ENCODE peak calls at places on chromosomes 5 and 9, in four cellular contexts. N is dorsolateral prefrontal cortex, M is kidney, W is endothelial cell of umbilical vein. P is an unnamed sample.

GRCh38 chr9:97904725-97905124 is 17.6 kb downstream of the TRMO start:
- DNase-seq in W (no peak), N (no peak), M (no peak), P (no peak)

GRCh38 chr9:18675973-18676372 is 202.0 kb downstream of the ADAMTSL1 start:
- DNase-seq in N (no peak), W (peak), M (no peak), P (no peak)

GRCh38 chr5:107985144-107985543 is 314.4 kb upstream of the EFNA5 start:
- DNase-seq in N (peak), W (peak), M (no peak), P (no peak)

GRCh38 chr9:114180701-114181582 is 25.6 kb downstream of the COL27A1 start:
- DNase-seq in N (no peak), M (peak), W (peak), P (no peak)

GRCh38 chr5:133843911-133844310 is 124.5 kb downstream of the C5orf15 start:
- DNase-seq in W (no peak), N (no peak), M (no peak), P (no peak)

GRCh38 chr9:16542290-16542689 is 328.2 kb downstream of the BNC2 start:
- DNase-seq in M (no peak), W (peak), N (no peak), P (no peak)

GRCh38 chr9:34197756-34198711 is 19.2 kb downstream of the UBAP1 start:
- DNase-seq in N (no peak), W (no peak), M (no peak), P (no peak)

GRCh38 chr5:10452768-10453331 is 11.2 kb downstream of the ROPN1L start:
- DNase-seq in M (no peak), N (peak), W (peak), P (no peak)

GRCh38 chr5:143248391-143248790 is 155.1 kb downstream of the NR3C1 start:
- DNase-seq in W (no peak), N (no peak), M (no peak), P (no peak)

GRCh38 chr9:76605271-76605670 is 146.3 kb downstream of the GCNT1 start:
- DNase-seq in N (no peak), W (no peak), M (no peak), P (no peak)

GRCh38 chr5:90231688-90232087 is 177.9 kb downstream of the CETN3 start:
- DNase-seq in M (no peak), W (no peak), N (no peak), P (no peak)
- H3K27ac ChIP-seq in M (no peak), W (no peak), N (no peak), P (no peak)

DNA sequence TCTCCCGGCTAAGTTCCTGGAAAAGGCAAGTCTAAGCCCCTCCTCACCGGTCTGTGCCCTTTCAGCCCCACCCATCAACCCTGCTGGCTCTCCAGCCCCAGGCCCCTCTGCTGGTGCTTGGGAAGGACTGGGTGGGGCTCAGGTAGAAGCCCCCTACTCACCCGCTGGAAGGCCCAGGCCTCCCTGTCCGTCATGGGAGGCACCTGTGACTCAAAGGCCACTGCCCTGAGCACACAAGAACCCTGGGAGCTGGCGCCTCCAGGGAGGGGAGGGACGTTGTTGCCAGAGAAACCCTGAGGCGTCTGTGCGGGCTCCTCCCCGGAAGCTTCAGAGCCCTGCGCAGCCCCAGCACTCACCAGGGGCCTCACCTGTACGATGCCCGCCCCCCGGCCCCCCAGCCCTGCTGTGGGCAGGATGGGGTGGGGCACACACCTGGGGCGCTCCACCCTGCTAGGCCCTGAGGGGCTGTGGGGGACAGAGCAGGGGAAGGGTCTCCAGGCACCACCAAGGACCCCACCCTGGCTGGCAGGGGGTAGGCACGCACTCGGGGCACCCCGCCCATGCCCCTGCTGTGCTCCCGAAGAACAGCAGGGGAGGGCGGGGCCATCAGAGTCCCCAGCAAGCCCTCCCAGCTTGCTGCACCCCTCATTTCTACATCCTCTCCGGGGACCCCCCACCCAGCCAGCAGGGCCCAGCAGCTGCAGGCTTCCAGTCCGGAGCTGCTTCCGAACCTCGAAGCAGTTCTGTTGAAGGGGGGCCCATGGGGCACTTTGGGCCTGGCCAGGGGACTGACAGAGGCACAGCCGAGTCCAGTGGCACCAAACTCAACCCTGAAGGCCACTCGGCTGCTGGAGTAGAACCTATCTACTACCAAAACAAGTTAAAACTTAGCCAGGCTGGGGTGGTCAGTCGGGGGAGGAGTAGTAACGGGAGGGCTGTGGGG is 7.8 kb upstream of the CCDC187 start:
- DNase-seq in W (no peak), N (no peak), M (peak), P (no peak)
- H3K27ac ChIP-seq in W (no peak), N (no peak), M (no peak), P (no peak)

GRCh38 chr5:54844905-54845566 is 140.4 kb downstream of the ESM1 start:
- DNase-seq in W (peak), N (no peak), M (no peak), P (no peak)
- H3K27ac ChIP-seq in W (no peak), N (peak), M (no peak), P (peak)

GRCh38 chr5:57538341-57538955 is 55.8 kb upstream of the ACTBL2 start:
- DNase-seq in N (no peak), W (no peak), M (no peak), P (no peak)
- H3K27ac ChIP-seq in N (no peak), W (no peak), M (no peak), P (no peak)

GRCh38 chr5:163759000-163759730 is 253.7 kb downstream of the MAT2B start:
- DNase-seq in M (no peak), N (no peak), W (peak), P (no peak)

GRCh38 chr5:163756170-163756569 is 250.8 kb downstream of the MAT2B start:
- DNase-seq in W (no peak), N (no peak), M (no peak), P (no peak)

GRCh38 chr5:163755505-163755904 is 250.1 kb downstream of the MAT2B start:
- DNase-seq in W (no peak), M (no peak), N (no peak), P (no peak)

GRCh38 chr5:163758283-163758711 is 252.9 kb downstream of the MAT2B start:
- DNase-seq in N (no peak), M (no peak), W (peak), P (no peak)

DNA sequence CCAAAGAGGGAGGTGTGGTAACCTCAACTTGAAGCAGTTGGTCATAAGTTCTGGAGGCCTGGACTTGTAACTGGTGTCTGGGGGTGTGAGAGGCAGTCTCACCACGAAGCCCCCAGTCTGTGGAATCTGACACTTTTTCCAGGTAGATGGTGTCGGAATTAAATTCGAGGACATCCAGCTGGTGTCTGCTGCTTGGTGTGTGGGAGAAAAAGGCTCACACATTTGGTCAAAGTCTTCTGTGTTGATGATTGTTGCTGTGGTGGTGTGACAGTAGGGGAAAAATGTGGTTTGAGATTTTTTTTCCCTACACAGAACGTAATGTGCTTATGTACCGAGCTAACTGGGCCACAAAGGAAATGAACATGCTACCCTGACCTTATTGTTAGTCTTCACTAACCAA is 251.9 kb downstream of the MAT2B start:
- DNase-seq in N (no peak), W (no peak), M (no peak), P (no peak)
- H3K27ac ChIP-seq in N (no peak), W (peak), M (no peak), P (no peak)

GRCh38 chr9:79663878-79664277 is 92.1 kb downstream of the TLE4 start:
- DNase-seq in W (no peak), M (peak), N (no peak), P (no peak)
- H3K27ac ChIP-seq in W (no peak), M (no peak), N (no peak), P (no peak)

GRCh38 chr9:131447148-131447547 is 53.3 kb downstream of the PRRC2B start:
- DNase-seq in W (no peak), M (no peak), N (no peak), P (peak)

GRCh38 chr9:131448818-131449217 is 53.9 kb upstream of the POMT1 start:
- DNase-seq in W (no peak), N (no peak), M (no peak), P (no peak)

GRCh38 chr9:131446276-131446675 is 52.4 kb downstream of the PRRC2B start:
- DNase-seq in M (no peak), N (no peak), W (no peak), P (no peak)

GRCh38 chr9:131449276-131449675 is 53.4 kb upstream of the POMT1 start:
- DNase-seq in N (no peak), W (peak), M (no peak), P (no peak)

GRCh38 chr9:131447600-131447999 is 53.7 kb downstream of the PRRC2B start:
- DNase-seq in M (no peak), W (no peak), N (no peak), P (no peak)
- H3K27ac ChIP-seq in M (no peak), W (no peak), N (peak), P (peak)

DNA sequence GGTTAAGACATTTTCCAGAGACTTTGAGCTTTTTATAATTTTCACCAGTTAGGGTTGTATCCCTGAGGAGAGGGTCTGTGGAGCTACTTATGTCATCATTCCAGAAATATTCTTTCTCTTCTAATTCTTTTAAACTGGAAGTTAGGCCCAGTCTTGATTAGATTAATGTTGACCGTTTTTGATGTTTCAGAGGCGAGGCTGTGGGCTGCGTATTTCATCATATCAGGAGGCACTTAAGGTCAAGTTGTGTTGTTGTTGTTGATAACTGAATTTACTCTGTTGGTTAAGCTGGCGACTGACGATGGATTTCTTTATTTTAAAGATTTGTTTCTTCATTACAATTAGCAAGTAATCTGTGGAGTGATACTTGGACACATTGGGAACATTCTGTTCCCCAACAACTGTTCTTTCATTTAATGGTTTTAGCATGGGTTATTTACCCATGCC is 20.1 kb downstream of the IPO11 start:
- DNase-seq in W (no peak), M (no peak), N (no peak), P (no peak)
- H3K27ac ChIP-seq in W (no peak), M (no peak), N (no peak), P (peak)

DNA sequence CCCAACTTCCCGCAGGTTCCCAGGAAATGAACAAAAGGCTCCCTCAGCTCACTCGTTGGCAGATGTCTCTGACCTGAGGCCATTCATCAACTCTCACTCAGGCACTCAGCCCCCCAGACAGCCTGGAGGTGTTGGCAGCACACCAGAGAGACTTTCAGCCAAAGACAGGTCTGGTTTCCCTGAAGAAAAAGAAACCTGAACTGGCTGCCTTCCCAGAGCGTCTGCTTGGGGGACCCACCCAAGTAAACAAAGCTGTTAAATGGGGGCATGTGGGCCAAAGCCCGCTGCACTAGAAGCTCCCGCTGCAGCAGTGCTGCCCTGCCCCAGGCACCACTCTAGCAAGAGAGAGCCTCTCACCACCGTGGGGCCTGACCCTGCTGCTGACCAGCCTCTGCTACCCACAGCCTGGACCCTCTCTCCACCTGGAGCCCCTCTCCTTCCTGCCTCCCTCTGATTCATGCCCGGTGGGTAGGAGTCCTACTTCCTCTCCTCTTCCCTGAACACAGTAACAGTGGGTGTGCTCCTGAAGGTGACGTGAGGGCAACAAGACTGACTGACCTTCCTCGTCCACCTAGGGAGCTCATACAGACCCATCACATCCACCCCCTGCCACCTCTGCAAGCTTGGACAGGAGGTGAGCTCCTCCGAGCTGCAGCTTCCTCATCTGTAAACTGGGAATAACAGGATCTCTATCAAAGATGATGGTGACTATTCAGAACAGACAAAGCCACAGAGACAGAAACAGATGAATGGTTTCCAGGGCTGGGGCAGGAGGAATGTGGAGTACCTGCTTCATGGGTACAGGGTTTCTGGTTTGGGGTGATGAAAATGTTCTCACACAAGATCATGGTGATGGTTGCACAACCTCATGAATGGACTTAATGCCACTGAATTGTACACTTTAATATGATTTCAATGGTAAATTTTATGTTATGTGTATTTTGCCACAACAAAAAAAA is 31.0 kb upstream of the GABRP start:
- DNase-seq in N (no peak), M (peak), W (no peak), P (no peak)
- H3K27ac ChIP-seq in N (no peak), M (no peak), W (no peak), P (no peak)